ENCODE peak calls at places on chromosome X, in eight cellular contexts. M is adrenal gland; K is stimulated activated CD8-positive, alpha-beta memory T cell treated with anti-CD3 and anti-CD28 coated beads, Interleukin-4, amount 100 ng/mL, for 4 hours; J is activated CD8-positive, alpha-beta memory T cell treated with anti-CD3 and anti-CD28 coated beads for 1 hour; C is right atrium auricular region; G is osteocyte; I is NCI-H510A treated with DMSO at 0.1 percent for 48 hours; S is WERI-Rb-1. P is an unnamed sample.

GRCh38 chrX:123920065-123920785 is 41.3 kb upstream of the STAG2 start:
- DNase-seq in I (no peak), S (no peak), C (no peak), J (no peak), G (no peak), K (no peak), M (no peak), P (no peak)

GRCh38 chrX:22351966-22352365 is 79.3 kb downstream of the CBLL2 start:
- DNase-seq in I (no peak), S (no peak), G (no peak), J (no peak), C (no peak), K (no peak), M (no peak), P (no peak)

GRCh38 chrX:13153796-13154195 is 109.4 kb upstream of the FAM9C start:
- DNase-seq in K (no peak), I (no peak), C (no peak), G (no peak), J (no peak), S (no peak), M (no peak), P (no peak)

GRCh38 chrX:113370001-113370400 is 529.4 kb upstream of the AMOT start:
- DNase-seq in I (no peak), S (no peak), J (no peak), M (no peak), G (no peak), C (no peak), K (no peak), P (no peak)

GRCh38 chrX:114924846-114925245 is 92.6 kb downstream of the IL13RA2 start:
- DNase-seq in G (no peak), M (no peak), K (no peak), C (no peak), I (no peak), S (no peak), J (no peak), P (no peak)

GRCh38 chrX:72114306-72114705 is 17.4 kb downstream of the RTL5 start:
- DNase-seq in C (no peak), I (no peak), J (no peak), K (no peak), M (no peak), S (peak; percentile 77), G (no peak), P (no peak)

GRCh38 chrX:119753639-119754257 is 4.6 kb upstream of the SOWAHD start:
- DNase-seq in K (no peak), C (no peak), G (no peak), I (peak; percentile 55), J (peak; percentile 24), S (peak; percentile 32), M (no peak), P (peak; percentile 28)

GRCh38 chrX:118346258-118347094 is 570 bp downstream of the WDR44 start:
- DNase-seq in S (peak; percentile 53), C (no peak), M (peak; percentile 49), I (peak; percentile 43), G (peak; percentile 87), K (peak; percentile 2), J (no peak), P (peak; percentile 41)

GRCh38 chrX:39678914-39679313 is 418.8 kb downstream of the BCOR start:
- DNase-seq in S (no peak), M (no peak), G (no peak), I (no peak), J (no peak), C (no peak), K (no peak), P (no peak)

GRCh38 chrX:119218198-119218597 is 17.9 kb upstream of the PGRMC1 start:
- DNase-seq in M (no peak), C (no peak), G (no peak), J (no peak), I (peak; percentile 15), K (no peak), S (no peak), P (peak; percentile 0)

GRCh38 chrX:120380699-120381098 is 18.8 kb downstream of the ATP1B4 start:
- DNase-seq in J (no peak), M (no peak), G (no peak), C (no peak), K (no peak), S (peak; percentile 17), I (no peak), P (no peak)

GRCh38 chrX:133414399-133415275 is 652 bp downstream of the GPC4 start:
- DNase-seq in K (no peak), G (peak; percentile 85), I (no peak), C (no peak), M (peak; percentile 19), S (no peak), J (no peak), P (no peak)

GRCh38 chrX:13418126-13419091 is 98.6 kb upstream of the ATXN3L start:
- DNase-seq in S (no peak), K (no peak), I (no peak), C (no peak), M (no peak), G (no peak), J (no peak), P (no peak)

GRCh38 chrX:108914791-108915190 is 178.4 kb upstream of the IRS4 start:
- DNase-seq in S (no peak), K (no peak), M (no peak), C (no peak), I (no peak), J (no peak), G (no peak), P (no peak)

GRCh38 chrX:24956828-24957227 is 58.9 kb downstream of the ARX start:
- DNase-seq in J (no peak), M (no peak), S (no peak), I (no peak), K (no peak), G (no peak), C (no peak), P (no peak)

GRCh38 chrX:87409113-87409841 is 108.3 kb upstream of the KLHL4 start:
- DNase-seq in K (no peak), C (peak; percentile 63), I (no peak), S (no peak), M (peak; percentile 83), G (peak; percentile 90), J (no peak), P (no peak)

GRCh38 chrX:40651620-40652223 is 4.4 kb upstream of the CXorf38 start:
- DNase-seq in K (peak; percentile 40), S (peak; percentile 63), J (peak; percentile 49), G (no peak), I (peak; percentile 78), M (peak; percentile 75), C (peak; percentile 86), P (peak; percentile 58)

GRCh38 chrX:47612418-47612817 is 7.2 kb downstream of the SYN1 start:
- DNase-seq in G (no peak), S (no peak), I (no peak), C (no peak), J (no peak), K (no peak), M (peak; percentile 15), P (no peak)

GRCh38 chrX:42028113-42028512 is 104.8 kb upstream of the CASK start:
- DNase-seq in K (no peak), I (no peak), S (no peak), J (no peak), G (no peak), C (no peak), M (no peak), P (no peak)

GRCh38 chrX:12971282-12972003 is 3.5 kb upstream of the TMSB4X start:
- DNase-seq in S (no peak), C (peak; percentile 82), I (no peak), K (no peak), G (no peak), J (no peak), M (no peak), P (no peak)

P was measured in NCI-H345.